ENCODE peak calls at places on chromosomes 12 and 14, in nine cellular contexts. F is A549, G is endothelial cell of umbilical vein, R is HCT116, K is K562, X is H1, A is GM12878, Q is SK-N-SH, B is HepG2. N is an unnamed sample.

GRCh38 chr12:29350080-29350479 is 30.9 kb downstream of the ERGIC2 start:
- DNase-seq in F (no peak), G (peak; percentile 10), R (no peak), K (no peak), X (no peak), A (no peak), Q (peak; percentile 1), B (peak; percentile 6), N (peak; percentile 25)

GRCh38 chr14:40981247-40981646 is 625.4 kb upstream of the LRFN5 start:
- DNase-seq in F (no peak), G (no peak), R (no peak), K (no peak), X (no peak), A (no peak), Q (no peak), B (no peak), N (no peak)

GRCh38 chr12:40158592-40159111 is 52.8 kb upstream of the SLC2A13 start:
- DNase-seq in F (no peak), G (no peak), R (no peak), K (no peak), X (no peak), A (no peak), Q (no peak), B (no peak), N (peak; percentile 80)

GRCh38 chr12:45259732-45260480 is 44.0 kb downstream of the ANO6 start:
- DNase-seq in F (no peak), G (peak; percentile 68), R (no peak), K (no peak), X (no peak), A (no peak), Q (no peak), B (peak; percentile 91), N (peak; percentile 84)

GRCh38 chr14:100676089-100676685 is 50.5 kb upstream of the DLK1 start:
- DNase-seq in F (no peak), G (no peak), R (no peak), K (peak; percentile 74), X (no peak), A (no peak), Q (no peak), B (no peak), N (no peak)

GRCh38 chr12:127272864-127273263 is 994.1 kb upstream of the TMEM132C start:
- DNase-seq in F (no peak), G (no peak), R (no peak), K (no peak), X (no peak), A (no peak), Q (no peak), B (no peak), N (no peak)

GRCh38 chr12:116113398-116114130 is 163.9 kb downstream of the MED13L start:
- DNase-seq in F (no peak), G (no peak), R (no peak), K (no peak), X (no peak), A (no peak), Q (no peak), B (no peak), N (no peak)

GRCh38 chr12:29309320-29309902 is 71.6 kb downstream of the ERGIC2 start:
- DNase-seq in F (no peak), G (peak; percentile 8), R (peak; percentile 10), K (no peak), X (no peak), A (no peak), Q (no peak), B (no peak), N (peak; percentile 59)

GRCh38 chr14:81329640-81330385 is 70.3 kb downstream of the STON2 start:
- DNase-seq in F (no peak), G (no peak), R (no peak), K (no peak), X (no peak), A (no peak), Q (no peak), B (no peak), N (no peak)
- TF ChIP-seq MAX in F (no peak), G (no peak), R (no peak), K (no peak), X (no peak), A (no peak), Q (no peak), B (no peak), N (no peak)

GRCh38 chr14:20627337-20628032 is 14.0 kb downstream of the OR6S1 start:
- DNase-seq in F (no peak), G (no peak), R (no peak), K (no peak), X (no peak), A (no peak), Q (no peak), B (no peak), N (no peak)

GRCh38 chr14:20626274-20626673 is 15.2 kb downstream of the OR6S1 start:
- DNase-seq in F (no peak), G (no peak), R (no peak), K (no peak), X (no peak), A (no peak), Q (no peak), B (no peak), N (no peak)

GRCh38 chr14:20623798-20624197 is 17.7 kb downstream of the OR6S1 start:
- DNase-seq in F (no peak), G (no peak), R (no peak), K (no peak), X (no peak), A (no peak), Q (no peak), B (no peak), N (no peak)

GRCh38 chr14:20622816-20623291 is 18.6 kb downstream of the OR6S1 start:
- DNase-seq in F (no peak), G (no peak), R (no peak), K (no peak), X (no peak), A (no peak), Q (no peak), B (no peak), N (peak; percentile 67)

DNA sequence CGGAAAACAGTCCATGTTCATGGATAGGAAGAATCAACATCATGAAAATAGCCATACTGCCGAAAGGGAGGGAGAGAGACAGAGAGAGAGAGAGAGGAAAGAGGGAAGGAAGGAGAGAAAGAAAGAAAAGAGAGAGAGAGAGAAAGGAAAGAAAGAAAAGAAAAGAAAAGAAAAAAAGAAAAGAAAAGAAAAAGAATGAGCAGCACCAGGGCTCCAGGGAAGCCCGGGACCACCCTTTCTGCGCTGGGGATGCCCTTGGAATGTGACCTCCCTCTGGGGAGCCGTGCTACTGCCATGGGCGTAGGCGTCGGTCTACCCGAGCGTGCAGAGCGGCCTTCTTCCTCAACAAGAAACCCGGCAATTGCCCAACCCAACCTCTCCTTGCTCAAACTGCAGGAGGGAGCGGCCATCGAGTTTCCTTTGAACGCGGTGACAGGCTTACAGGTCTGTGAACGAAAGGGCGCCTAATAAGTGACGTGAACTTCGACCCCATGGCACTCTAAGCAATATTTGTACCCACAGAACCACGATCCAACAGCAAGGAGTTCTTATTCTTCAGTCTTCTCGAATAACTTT is 16.9 kb downstream of the OR6S1 start:
- DNase-seq in F (peak; percentile 75), G (no peak), R (no peak), K (peak; percentile 28), X (peak; percentile 74), A (no peak), Q (no peak), B (no peak), N (peak; percentile 96)
- H3K4me3 ChIP-seq in F (peak overlapping the region; percentile 53), G (peak overlapping the region; percentile 15), R (peak overlapping the region; percentile 25), K (peak overlapping the region; percentile 42), X (peak overlapping the region; percentile 75), A (peak overlapping the region; percentile 72), Q (peak overlapping the region; percentile 56), B (peak overlapping the region; percentile 17), N (peak overlapping the region; percentile 72)

DNA sequence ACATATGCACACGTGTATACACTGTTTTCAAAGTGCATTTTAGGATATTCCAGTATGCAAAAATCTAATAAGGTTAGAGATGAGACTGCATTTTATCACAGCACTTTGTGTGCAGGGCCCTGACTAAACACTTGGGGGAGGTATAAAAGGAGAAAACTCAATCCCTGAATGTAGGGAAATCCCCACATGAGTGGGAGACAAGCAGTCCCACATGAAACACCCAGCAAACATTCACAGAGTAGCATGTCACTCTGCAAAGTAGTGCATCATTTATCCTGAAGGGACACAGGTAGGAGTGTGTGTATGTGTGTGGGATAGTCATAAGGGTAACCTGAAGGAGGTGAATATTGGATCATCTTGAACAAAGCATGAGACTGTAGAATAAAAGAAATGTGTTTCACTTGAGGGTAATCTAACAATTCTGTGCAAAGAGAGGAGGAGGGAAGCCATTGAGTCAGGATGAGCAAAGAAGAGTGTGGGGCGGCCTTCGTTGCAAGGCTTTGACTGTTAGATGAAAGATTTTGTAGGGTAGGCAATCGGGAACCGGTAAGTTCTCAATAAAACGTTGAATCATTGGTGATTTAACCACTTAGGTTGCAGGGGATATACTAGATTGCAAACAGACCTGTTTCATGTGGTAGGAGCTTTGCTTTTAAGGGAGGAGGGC is 2.9 kb downstream of the PRPF40B start:
- DNase-seq in F (peak; percentile 22), G (no peak), R (no peak), K (no peak), X (no peak), A (no peak), Q (no peak), B (no peak), N (no peak)
- TF ChIP-seq CTCF in F (no peak), G (no peak), R (no peak), K (no peak), X (no peak), A (peak; percentile 37), Q (peak; percentile 30), B (no peak), N (no peak)

GRCh38 chr12:68402422-68402821 is 70.3 kb upstream of the MDM1 start:
- DNase-seq in F (no peak), G (no peak), R (no peak), K (no peak), X (no peak), A (no peak), Q (no peak), B (no peak), N (no peak)

GRCh38 chr12:68403296-68403695 is 71.1 kb upstream of the MDM1 start:
- DNase-seq in F (no peak), G (no peak), R (no peak), K (no peak), X (no peak), A (no peak), Q (no peak), B (no peak), N (no peak)

GRCh38 chr12:68403711-68404110 is 71.5 kb upstream of the MDM1 start:
- DNase-seq in F (no peak), G (no peak), R (no peak), K (no peak), X (no peak), A (no peak), Q (no peak), B (no peak), N (no peak)

GRCh38 chr12:68397566-68398158 is 65.5 kb upstream of the MDM1 start:
- DNase-seq in F (no peak), G (peak; percentile 4), R (no peak), K (no peak), X (no peak), A (no peak), Q (no peak), B (no peak), N (no peak)

DNA sequence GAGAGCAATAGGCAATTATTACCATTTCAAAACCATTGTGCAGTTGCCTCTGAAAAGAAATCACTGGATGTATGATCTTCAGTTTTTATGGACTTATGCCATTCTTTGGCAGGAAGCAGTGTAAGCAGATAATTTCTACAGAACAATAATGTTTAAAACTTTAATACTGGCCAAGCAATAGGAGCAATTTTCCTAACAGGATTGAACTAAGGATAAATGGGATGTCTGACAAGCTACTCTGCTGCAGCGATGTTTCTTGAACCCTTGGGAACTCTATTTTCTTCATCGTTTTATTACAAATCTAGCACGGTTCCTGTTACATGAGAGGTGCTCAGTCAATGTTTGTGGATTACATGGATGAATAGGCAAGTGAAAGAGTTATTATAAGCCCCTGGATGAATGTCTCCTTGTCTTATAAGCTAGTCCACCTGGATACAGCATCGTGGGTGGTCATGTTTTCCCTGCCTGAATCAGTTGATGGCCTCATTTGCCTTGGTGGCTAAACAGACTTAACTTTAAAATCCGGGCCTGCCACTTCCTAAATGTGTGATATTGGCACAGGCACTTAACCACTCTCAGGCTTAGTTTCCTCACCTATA is 68.2 kb upstream of the MDM1 start:
- DNase-seq in F (no peak), G (peak; percentile 18), R (no peak), K (no peak), X (no peak), A (no peak), Q (no peak), B (no peak), N (no peak)
- TF ChIP-seq MAX in F (no peak), G (no peak), R (no peak), K (no peak), X (no peak), A (no peak), Q (no peak), B (no peak), N (no peak)